ENCODE peak calls at places on chromosomes 12 and 14, in four cellular contexts. One of them, this sample, is unnamed.

GRCh38 chr12:102436867-102437266 is 43.5 kb downstream of the IGF1 start:
- DNase-seq in stimulated activated naive CD4-positive, alpha-beta T cell: no peak
- DNase-seq in KG1: no peak
- DNase-seq in choroid plexus epithelial cell: no peak
- DNase-seq in this sample: no peak

GRCh38 chr12:6469609-6470374 is 685 bp downstream of the VAMP1 start:
- DNase-seq in stimulated activated naive CD4-positive, alpha-beta T cell: no peak
- DNase-seq in KG1: no peak
- DNase-seq in choroid plexus epithelial cell: no peak
- DNase-seq in this sample: no peak

GRCh38 chr12:117190210-117190781 is at the start of gene FBXO21:
- DNase-seq in stimulated activated naive CD4-positive, alpha-beta T cell: peak
- DNase-seq in KG1: peak
- DNase-seq in choroid plexus epithelial cell: peak
- DNase-seq in this sample: peak

GRCh38 chr12:118391836-118392235 is 15.5 kb downstream of the SUDS3 start:
- DNase-seq in stimulated activated naive CD4-positive, alpha-beta T cell: no peak
- DNase-seq in KG1: no peak
- DNase-seq in choroid plexus epithelial cell: no peak
- DNase-seq in this sample: no peak

GRCh38 chr14:89024691-89025090 is 200.2 kb downstream of the TTC8 start:
- DNase-seq in stimulated activated naive CD4-positive, alpha-beta T cell: no peak
- DNase-seq in KG1: no peak
- DNase-seq in choroid plexus epithelial cell: no peak
- DNase-seq in this sample: no peak

GRCh38 chr12:19034937-19035336 is 94.6 kb upstream of the PLEKHA5 start:
- DNase-seq in stimulated activated naive CD4-positive, alpha-beta T cell: no peak
- DNase-seq in KG1: no peak
- DNase-seq in choroid plexus epithelial cell: no peak
- DNase-seq in this sample: no peak

GRCh38 chr14:61568572-61569011 is 126.7 kb upstream of the HIF1A start:
- DNase-seq in stimulated activated naive CD4-positive, alpha-beta T cell: peak
- DNase-seq in KG1: no peak
- DNase-seq in choroid plexus epithelial cell: no peak
- DNase-seq in this sample: peak

GRCh38 chr12:105912911-105913514 is 225.7 kb downstream of the NUAK1 start:
- DNase-seq in stimulated activated naive CD4-positive, alpha-beta T cell: no peak
- DNase-seq in KG1: no peak
- DNase-seq in choroid plexus epithelial cell: no peak
- DNase-seq in this sample: no peak

GRCh38 chr14:32012062-32012461 is 65.0 kb upstream of the ARHGAP5 start:
- DNase-seq in stimulated activated naive CD4-positive, alpha-beta T cell: no peak
- DNase-seq in KG1: no peak
- DNase-seq in choroid plexus epithelial cell: peak
- DNase-seq in this sample: no peak

GRCh38 chr14:72978856-72979255 is 48.0 kb downstream of the ZFYVE1 start:
- DNase-seq in stimulated activated naive CD4-positive, alpha-beta T cell: no peak
- DNase-seq in KG1: no peak
- DNase-seq in choroid plexus epithelial cell: no peak
- DNase-seq in this sample: no peak

GRCh38 chr14:49586673-49587460 is 687 bp upstream of the RPS29 start:
- DNase-seq in stimulated activated naive CD4-positive, alpha-beta T cell: no peak
- DNase-seq in KG1: peak
- DNase-seq in choroid plexus epithelial cell: peak
- DNase-seq in this sample: no peak

GRCh38 chr14:51529731-51530130 is 122.0 kb upstream of the FRMD6 start:
- DNase-seq in stimulated activated naive CD4-positive, alpha-beta T cell: no peak
- DNase-seq in KG1: no peak
- DNase-seq in choroid plexus epithelial cell: no peak
- DNase-seq in this sample: no peak